ENCODE peak calls at places on chromosomes 7 and 10, in six cellular contexts. L, J, H, P, D and O are unnamed samples.

GRCh38 chr7:28984631-28985030 is 26.5 kb upstream of the TRIL start:
- DNase-seq in D (peak; percentile 85), H (peak; percentile 40), L (peak; percentile 89), J (peak; percentile 87), P (peak; percentile 46), O (peak; percentile 56)

GRCh38 chr10:42827201-42827600 is 44.6 kb downstream of the BMS1 start:
- DNase-seq in H (no peak), L (no peak), D (no peak), J (no peak), P (no peak), O (no peak)

GRCh38 chr7:157763279-157764000 is 426.6 kb downstream of the DNAJB6 start:
- DNase-seq in L (no peak), H (no peak), P (no peak), J (no peak), D (no peak), O (no peak)

GRCh38 chr7:140165422-140165821 is 11.4 kb downstream of the KDM7A start:
- DNase-seq in H (no peak), D (peak; percentile 89), L (peak; percentile 44), P (no peak), J (peak; percentile 28), O (peak; percentile 74)

GRCh38 chr7:42886129-42886528 is 25.7 kb downstream of the C7orf25 start:
- DNase-seq in J (peak; percentile 29), H (no peak), L (peak; percentile 32), D (no peak), P (no peak), O (peak; percentile 14)

GRCh38 chr10:67815571-67816059 is 22.4 kb downstream of the DNAJC12 start:
- DNase-seq in J (peak; percentile 82), D (peak; percentile 43), L (peak; percentile 41), H (no peak), P (no peak), O (no peak)

GRCh38 chr7:55520426-55521140 is 51.7 kb downstream of the VOPP1 start:
- DNase-seq in D (no peak), J (no peak), H (no peak), L (no peak), P (no peak), O (no peak)

GRCh38 chr7:108845960-108846359 is 276.3 kb downstream of the DNAJB9 start:
- DNase-seq in L (no peak), H (no peak), D (no peak), P (no peak), J (no peak), O (no peak)

GRCh38 chr7:473211-473734 is 46.4 kb downstream of the PDGFA start:
- DNase-seq in J (no peak), P (no peak), H (no peak), D (no peak), L (no peak), O (no peak)

GRCh38 chr7:48312151-48312550 is 140.9 kb downstream of the ABCA13 start:
- DNase-seq in P (no peak), L (peak; percentile 1), J (no peak), H (no peak), D (no peak), O (peak; percentile 22)

GRCh38 chr7:24133691-24134090 is 150.3 kb upstream of the NPY start:
- DNase-seq in D (no peak), L (no peak), H (no peak), J (no peak), P (no peak), O (no peak)

GRCh38 chr10:101005869-101006567 is 6.4 kb downstream of the LZTS2 start:
- DNase-seq in J (no peak), H (no peak), D (no peak), P (no peak), L (no peak), O (no peak)

GRCh38 chr7:151585744-151586424 is 66.2 kb upstream of the RHEB start:
- DNase-seq in J (no peak), H (no peak), D (no peak), L (no peak), P (no peak), O (peak; percentile 67)

GRCh38 chr7:109639561-109639960 is 1069.9 kb downstream of the DNAJB9 start:
- DNase-seq in J (no peak), D (no peak), L (no peak), P (no peak), H (no peak), O (no peak)

GRCh38 chr7:47979832-47980181 is 392 bp upstream of the HUS1 start:
- DNase-seq in J (no peak), H (no peak), P (no peak), L (no peak), D (no peak), O (peak; percentile 9)

GRCh38 chr10:50809596-50809995 is 69.9 kb downstream of the ASAH2B start:
- DNase-seq in L (peak; percentile 4), H (no peak), P (no peak), D (peak; percentile 4), J (no peak), O (no peak)

GRCh38 chr7:68050627-68051026 is 1054.0 kb downstream of the TYW1 start:
- DNase-seq in J (no peak), D (no peak), P (no peak), H (no peak), L (no peak), O (no peak)

GRCh38 chr10:111098679-111099437 is 22.0 kb downstream of the ADRA2A start:
- DNase-seq in D (no peak), P (no peak), J (peak; percentile 4), H (no peak), L (no peak), O (no peak)

GRCh38 chr7:158789842-158790241 is 39.5 kb downstream of the ESYT2 start:
- DNase-seq in H (no peak), L (no peak), P (no peak), J (no peak), D (no peak), O (no peak)

GRCh38 chr10:71285180-71285545 is 33.9 kb upstream of the SLC29A3 start:
- DNase-seq in J (peak; percentile 47), D (peak; percentile 29), L (peak; percentile 49), P (no peak), H (no peak), O (peak; percentile 9)

GRCh38 chr7:55111007-55111406 is 92.2 kb downstream of the EGFR start:
- DNase-seq in L (peak; percentile 50), P (no peak), D (peak; percentile 80), J (peak; percentile 68), H (no peak), O (peak; percentile 85)

GRCh38 chr7:117098457-117098856 is 145.2 kb downstream of the ST7 start:
- DNase-seq in J (peak; percentile 32), H (no peak), D (peak; percentile 99), P (no peak), L (peak; percentile 76), O (peak; percentile 84)

GRCh38 chr10:122014652-122015248 is 25.8 kb downstream of the TACC2 start:
- DNase-seq in H (no peak), J (no peak), P (no peak), L (no peak), D (no peak), O (no peak)

GRCh38 chr7:140121321-140121720 is 55.5 kb downstream of the KDM7A start:
- DNase-seq in J (no peak), P (no peak), L (peak; percentile 3), D (no peak), H (no peak), O (no peak)

GRCh38 chr7:4713183-4713784 is 31.2 kb downstream of the FOXK1 start:
- DNase-seq in P (no peak), L (peak; percentile 31), H (no peak), D (no peak), J (no peak), O (no peak)

GRCh38 chr7:136180984-136181383 is 203.8 kb upstream of the MTPN start:
- DNase-seq in L (no peak), D (no peak), P (no peak), H (no peak), J (no peak), O (no peak)

GRCh38 chr7:23520582-23520981 is 11.2 kb downstream of the TRA2A start:
- DNase-seq in L (no peak), P (no peak), H (no peak), D (no peak), J (peak; percentile 16), O (no peak)

GRCh38 chr7:18570441-18570840 is 74.9 kb downstream of the HDAC9 start:
- DNase-seq in H (no peak), P (no peak), D (no peak), L (no peak), J (no peak), O (no peak)

GRCh38 chr7:85186083-85186520 is 754 bp downstream of the SEMA3D start:
- DNase-seq in P (no peak), H (peak; percentile 14), L (peak; percentile 48), D (peak; percentile 49), J (peak; percentile 35), O (peak; percentile 60)

GRCh38 chr10:131762789-131763696 is 137.8 kb upstream of the PPP2R2D start:
- DNase-seq in D (no peak), H (no peak), P (no peak), L (no peak), J (no peak), O (no peak)

GRCh38 chr7:92425311-92425947 is 21.9 kb upstream of the GATAD1 start:
- DNase-seq in D (no peak), H (no peak), J (no peak), P (no peak), L (no peak), O (no peak)